ENCODE peak calls at places on chromosomes 11 and 22, in five cellular contexts. B is AG09309, M is neural progenitor cell, K is AG04450, W is fibroblast of lung. G is an unnamed sample.

GRCh38 chr11:27392715-27393114 is 29.7 kb upstream of the CCDC34 start:
- DNase-seq in K (peak; percentile 60), M (peak; percentile 72), B (peak; percentile 60), W (peak; percentile 81), G (peak; percentile 93)

GRCh38 chr11:126109941-126110731 is 47.5 kb upstream of the CDON start:
- DNase-seq in W (peak; percentile 74), K (no peak), M (no peak), B (no peak), G (peak; percentile 34)

GRCh38 chr11:68841718-68842426 is at the start of gene CPT1A:
- DNase-seq in M (peak; percentile 87), B (no peak), K (no peak), W (peak; percentile 68), G (peak; percentile 78)

GRCh38 chr11:72236083-72236697 is 7.8 kb downstream of the PHOX2A start:
- DNase-seq in M (no peak), K (no peak), W (no peak), B (no peak), G (no peak)

GRCh38 chr11:95279921-95280861 is 49.2 kb upstream of the SESN3 start:
- DNase-seq in W (no peak), M (no peak), K (no peak), B (no peak), G (no peak)

GRCh38 chr11:132205006-132205405 is 834.6 kb downstream of the NTM start:
- DNase-seq in B (no peak), K (no peak), M (no peak), W (no peak), G (no peak)

GRCh38 chr22:18103527-18104269 is 6.9 kb upstream of the TUBA8 start:
- DNase-seq in K (no peak), W (no peak), B (no peak), M (no peak), G (no peak)

GRCh38 chr11:123839131-123839530 is 33.0 kb upstream of the OR6M1 start:
- DNase-seq in W (no peak), K (no peak), B (no peak), M (no peak), G (no peak)

GRCh38 chr22:37021710-37022482 is 2.4 kb downstream of the MPST start:
- DNase-seq in M (peak; percentile 86), W (peak; percentile 43), K (no peak), B (no peak), G (peak; percentile 54)

GRCh38 chr11:18368236-18368635 is 26.1 kb upstream of the LDHA start:
- DNase-seq in K (no peak), B (no peak), M (no peak), W (no peak), G (peak; percentile 73)

GRCh38 chr11:69293819-69294505 is at the start of gene MYEOV:
- DNase-seq in K (no peak), M (peak; percentile 29), W (peak; percentile 21), B (no peak), G (peak; percentile 55)

GRCh38 chr11:6468712-6469495 is 4.8 kb downstream of the TRIM3 start:
- DNase-seq in W (peak; percentile 87), M (peak; percentile 98), B (no peak), K (peak; percentile 57), G (peak; percentile 96)

GRCh38 chr22:39238966-39239510 is 5.7 kb downstream of the PDGFB start:
- DNase-seq in W (no peak), B (no peak), K (no peak), M (no peak), G (no peak)

GRCh38 chr11:12754582-12755250 is 80.5 kb downstream of the TEAD1 start:
- DNase-seq in K (no peak), W (no peak), B (no peak), M (no peak), G (no peak)

GRCh38 chr11:66509131-66509561 is 1.3 kb upstream of the BBS1 start:
- DNase-seq in M (no peak), W (no peak), K (no peak), B (no peak), G (no peak)

GRCh38 chr11:114307524-114308203 is 11.5 kb downstream of the NNMT start:
- DNase-seq in W (peak; percentile 78), B (peak; percentile 94), M (no peak), K (no peak), G (peak; percentile 92)

GRCh38 chr11:61897387-61898246 is 6.3 kb upstream of the FADS3 start:
- DNase-seq in M (peak; percentile 86), W (peak; percentile 67), K (no peak), B (no peak), G (peak; percentile 69)

GRCh38 chr11:123454060-123454651 is 24.1 kb downstream of the GRAMD1B start:
- DNase-seq in B (no peak), M (no peak), W (no peak), K (no peak), G (peak; percentile 67)

GRCh38 chr22:47295226-47295901 is 532.9 kb downstream of the TBC1D22A start:
- DNase-seq in M (no peak), B (no peak), W (no peak), K (no peak), G (no peak)

GRCh38 chr11:92605667-92606066 is 363.8 kb upstream of the MTNR1B start:
- DNase-seq in B (no peak), W (no peak), K (no peak), M (no peak), G (no peak)

GRCh38 chr11:80727315-80727714 is 1286.5 kb upstream of the TENM4 start:
- DNase-seq in B (no peak), K (no peak), W (peak; percentile 45), M (peak; percentile 60), G (peak; percentile 58)

GRCh38 chr22:32237021-32237420 is 18.1 kb downstream of the SLC5A4 start:
- DNase-seq in B (no peak), K (no peak), W (no peak), M (no peak), G (no peak)

GRCh38 chr11:83222499-83222898 is 29.0 kb downstream of the ANKRD42 start:
- DNase-seq in K (peak; percentile 6), M (no peak), B (no peak), W (no peak), G (peak; percentile 9)

GRCh38 chr22:45565973-45566372 is 63.3 kb downstream of the FBLN1 start:
- DNase-seq in M (no peak), K (no peak), B (no peak), W (no peak), G (no peak)

GRCh38 chr11:2420502-2421225 is 20.1 kb downstream of the TSSC4 start:
- DNase-seq in B (no peak), K (peak; percentile 27), W (peak; percentile 63), M (peak; percentile 93), G (peak; percentile 67)

GRCh38 chr11:12625438-12626071 is 48.7 kb upstream of the TEAD1 start:
- DNase-seq in B (peak; percentile 52), K (peak; percentile 92), M (no peak), W (peak; percentile 95), G (peak; percentile 61)

GRCh38 chr11:67627394-67627787 is 2.3 kb downstream of the NUDT8 start:
- DNase-seq in K (no peak), B (no peak), M (no peak), W (no peak), G (no peak)

GRCh38 chr11:76661306-76661751 is 9.2 kb downstream of the LRRC32 start:
- DNase-seq in B (no peak), M (no peak), W (no peak), K (no peak), G (no peak)

GRCh38 chr11:839280-839623 is 3.1 kb downstream of the POLR2L start:
- DNase-seq in M (no peak), K (no peak), W (no peak), B (no peak), G (no peak)

GRCh38 chr11:838441-839279 is 3.7 kb downstream of the POLR2L start:
- DNase-seq in W (no peak), M (peak; percentile 47), K (no peak), B (no peak), G (no peak)

GRCh38 chr11:837990-838307 is 4.4 kb downstream of the POLR2L start:
- DNase-seq in W (no peak), B (no peak), K (no peak), M (no peak), G (no peak)

GRCh38 chr11:841981-842369 is 354 bp downstream of the POLR2L start:
- DNase-seq in B (no peak), M (no peak), W (no peak), K (no peak), G (no peak)

GRCh38 chr11:839875-840617 is 2.3 kb downstream of the POLR2L start:
- DNase-seq in M (no peak), B (no peak), W (no peak), K (no peak), G (no peak)
- H3K4me3 ChIP-seq in M (no peak overlapping the region), B (peak overlapping the region; percentile 70), W (peak overlapping the region; percentile 93), K (peak overlapping the region; percentile 71), G (peak overlapping the region; percentile 92)

GRCh38 chr11:77815459-77815858 is 5.1 kb downstream of the RSF1 start:
- DNase-seq in K (no peak), M (no peak), B (no peak), W (no peak), G (no peak)

GRCh38 chr11:77819921-77820564 is 479 bp downstream of the RSF1 start:
- DNase-seq in M (peak; percentile 80), W (peak; percentile 26), B (no peak), K (no peak), G (peak; percentile 28)

GRCh38 chr11:77820565-77821348 is at the start of the genes AAMDC and RSF1:
- DNase-seq in M (peak; percentile 99), K (peak; percentile 98), W (peak; percentile 99), B (peak; percentile 97), G (peak; percentile 99)

GRCh38 chr11:77821349-77821851 is 456 bp downstream of the AAMDC start:
- DNase-seq in M (no peak), B (no peak), W (peak; percentile 34), K (no peak), G (peak; percentile 58)

DNA sequence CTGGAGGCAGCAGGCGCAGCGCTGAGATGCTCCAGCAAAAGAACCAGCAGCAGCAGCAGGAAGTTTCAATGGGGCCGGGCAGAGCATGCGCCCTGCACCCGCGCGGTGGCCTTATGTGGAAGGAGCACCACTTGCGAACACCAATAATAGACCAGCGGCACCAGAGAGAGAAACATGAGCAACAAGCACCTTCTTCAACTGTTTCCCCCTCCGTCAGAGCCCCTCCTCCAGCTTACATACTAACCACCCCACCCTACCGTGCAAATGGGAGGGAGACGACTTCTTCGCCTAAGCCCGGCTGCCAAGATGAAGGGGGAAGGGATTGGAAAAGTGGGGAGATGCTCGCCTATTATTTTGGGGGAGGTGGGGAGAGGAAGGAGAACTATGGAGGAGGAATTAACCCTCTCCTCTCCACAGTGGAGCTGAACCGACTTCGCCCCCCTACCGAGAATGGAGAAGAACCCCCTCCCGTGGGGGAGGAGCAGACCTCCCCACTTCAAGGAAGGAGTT is 1.1 kb downstream of the RSF1 start:
- DNase-seq in B (no peak), K (peak; percentile 55), M (peak; percentile 91), W (peak; percentile 86), G (peak; percentile 87)
- TF ChIP-seq CTCF in B (no peak), K (peak; percentile 13), M (no peak), W (peak; percentile 14), G (peak; percentile 27)

GRCh38 chr11:111399187-111400031 is 20.3 kb upstream of the POU2AF1 start:
- DNase-seq in W (no peak), K (no peak), M (no peak), B (no peak), G (no peak)
- H3K4me3 ChIP-seq in W (no peak overlapping the region), K (no peak overlapping the region), M (no peak overlapping the region), B (no peak overlapping the region), G (no peak overlapping the region)

DNA sequence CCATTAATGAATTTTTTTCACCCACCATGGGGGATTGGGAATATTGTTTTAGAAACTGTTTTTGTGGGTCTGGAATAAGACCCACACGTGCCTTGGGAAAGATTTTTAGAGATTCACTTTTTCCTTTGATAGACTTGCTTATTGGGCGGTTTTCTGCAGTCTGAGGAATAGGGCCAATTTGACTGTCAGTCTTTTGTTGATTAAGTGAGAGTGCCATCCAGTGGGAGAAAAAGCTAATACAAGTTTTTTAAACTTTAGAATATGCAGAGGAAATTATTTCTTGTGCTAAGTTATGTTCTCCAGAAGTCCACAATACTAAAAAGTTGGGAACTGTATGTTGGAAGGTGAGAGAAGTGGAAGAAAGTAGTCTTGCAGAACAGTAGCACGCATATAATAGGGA is 56.1 kb downstream of the PRMT3 start:
- DNase-seq in B (no peak), W (peak; percentile 49), M (peak; percentile 25), K (no peak), G (peak; percentile 50)
- TF ChIP-seq CTCF in B (peak; percentile 36), W (peak; percentile 41), M (peak; percentile 59), K (peak; percentile 51), G (peak; percentile 31)

G was measured in cardiac fibroblast.